ENCODE peak calls at places on chromosome 9, in seven cellular contexts. One of them, this sample, is unnamed.

GRCh38 chr9:38681747-38682227 is 38.1 kb downstream of the FAM240B start:
- DNase-seq in effector memory CD4-positive, alpha-beta T cell: no peak
- DNase-seq in T-helper 2 cell treated with Interferon-gamma antibody and Interleukin-4, amounts not matched to agents 5 μg/mL and 100 μg/mL, for 36 hours: no peak
- DNase-seq in activated T-helper 1 cell treated with anti-CD3 and anti-CD28 coated beads, Interleukin-12 subunit alpha, Interleukin-12 subunit beta, Interleukin-2, Interleukin-4 antibody, amounts not matched to agents 30 ng/mL and 10 ng/mL and 1 ng/mL, durations not matched to agents 14 hours and 24 hours and 36 hours: no peak
- DNase-seq in non-pigmented ciliary epithelial cell: peak; percentile 79
- DNase-seq in stimulated activated CD8-positive, alpha-beta memory T cell treated with anti-CD3 and anti-CD28 coated beads, Interleukin-4, amount 100 ng/mL, for 24 hours: no peak
- DNase-seq in NCI-H2107: no peak
- DNase-seq in this sample: no peak

GRCh38 chr9:129759329-129759728 is 6.5 kb upstream of the PTGES start:
- DNase-seq in effector memory CD4-positive, alpha-beta T cell: no peak
- DNase-seq in T-helper 2 cell treated with Interferon-gamma antibody and Interleukin-4, amounts not matched to agents 5 μg/mL and 100 μg/mL, for 36 hours: no peak
- DNase-seq in activated T-helper 1 cell treated with anti-CD3 and anti-CD28 coated beads, Interleukin-12 subunit alpha, Interleukin-12 subunit beta, Interleukin-2, Interleukin-4 antibody, amounts not matched to agents 30 ng/mL and 10 ng/mL and 1 ng/mL, durations not matched to agents 14 hours and 24 hours and 36 hours: no peak
- DNase-seq in non-pigmented ciliary epithelial cell: no peak
- DNase-seq in stimulated activated CD8-positive, alpha-beta memory T cell treated with anti-CD3 and anti-CD28 coated beads, Interleukin-4, amount 100 ng/mL, for 24 hours: no peak
- DNase-seq in NCI-H2107: no peak
- DNase-seq in this sample: no peak

GRCh38 chr9:73824671-73825070 is 672.5 kb upstream of the RORB start:
- DNase-seq in effector memory CD4-positive, alpha-beta T cell: no peak
- DNase-seq in T-helper 2 cell treated with Interferon-gamma antibody and Interleukin-4, amounts not matched to agents 5 μg/mL and 100 μg/mL, for 36 hours: no peak
- DNase-seq in activated T-helper 1 cell treated with anti-CD3 and anti-CD28 coated beads, Interleukin-12 subunit alpha, Interleukin-12 subunit beta, Interleukin-2, Interleukin-4 antibody, amounts not matched to agents 30 ng/mL and 10 ng/mL and 1 ng/mL, durations not matched to agents 14 hours and 24 hours and 36 hours: no peak
- DNase-seq in non-pigmented ciliary epithelial cell: peak; percentile 41
- DNase-seq in stimulated activated CD8-positive, alpha-beta memory T cell treated with anti-CD3 and anti-CD28 coated beads, Interleukin-4, amount 100 ng/mL, for 24 hours: no peak
- DNase-seq in NCI-H2107: no peak
- DNase-seq in this sample: no peak

GRCh38 chr9:77011973-77012817 is 7.3 kb upstream of the FOXB2 start:
- DNase-seq in effector memory CD4-positive, alpha-beta T cell: no peak
- DNase-seq in T-helper 2 cell treated with Interferon-gamma antibody and Interleukin-4, amounts not matched to agents 5 μg/mL and 100 μg/mL, for 36 hours: peak; percentile 53
- DNase-seq in activated T-helper 1 cell treated with anti-CD3 and anti-CD28 coated beads, Interleukin-12 subunit alpha, Interleukin-12 subunit beta, Interleukin-2, Interleukin-4 antibody, amounts not matched to agents 30 ng/mL and 10 ng/mL and 1 ng/mL, durations not matched to agents 14 hours and 24 hours and 36 hours: peak; percentile 44
- DNase-seq in non-pigmented ciliary epithelial cell: no peak
- DNase-seq in stimulated activated CD8-positive, alpha-beta memory T cell treated with anti-CD3 and anti-CD28 coated beads, Interleukin-4, amount 100 ng/mL, for 24 hours: peak; percentile 35
- DNase-seq in NCI-H2107: no peak
- DNase-seq in this sample: no peak

GRCh38 chr9:79577969-79578723 is 6.4 kb downstream of the TLE4 start:
- DNase-seq in effector memory CD4-positive, alpha-beta T cell: no peak
- DNase-seq in T-helper 2 cell treated with Interferon-gamma antibody and Interleukin-4, amounts not matched to agents 5 μg/mL and 100 μg/mL, for 36 hours: no peak
- DNase-seq in activated T-helper 1 cell treated with anti-CD3 and anti-CD28 coated beads, Interleukin-12 subunit alpha, Interleukin-12 subunit beta, Interleukin-2, Interleukin-4 antibody, amounts not matched to agents 30 ng/mL and 10 ng/mL and 1 ng/mL, durations not matched to agents 14 hours and 24 hours and 36 hours: no peak
- DNase-seq in non-pigmented ciliary epithelial cell: no peak
- DNase-seq in stimulated activated CD8-positive, alpha-beta memory T cell treated with anti-CD3 and anti-CD28 coated beads, Interleukin-4, amount 100 ng/mL, for 24 hours: no peak
- DNase-seq in NCI-H2107: no peak
- DNase-seq in this sample: no peak

GRCh38 chr9:136644343-136644592 is 18.4 kb upstream of the EGFL7 start:
- DNase-seq in effector memory CD4-positive, alpha-beta T cell: no peak
- DNase-seq in T-helper 2 cell treated with Interferon-gamma antibody and Interleukin-4, amounts not matched to agents 5 μg/mL and 100 μg/mL, for 36 hours: no peak
- DNase-seq in activated T-helper 1 cell treated with anti-CD3 and anti-CD28 coated beads, Interleukin-12 subunit alpha, Interleukin-12 subunit beta, Interleukin-2, Interleukin-4 antibody, amounts not matched to agents 30 ng/mL and 10 ng/mL and 1 ng/mL, durations not matched to agents 14 hours and 24 hours and 36 hours: no peak
- DNase-seq in non-pigmented ciliary epithelial cell: no peak
- DNase-seq in stimulated activated CD8-positive, alpha-beta memory T cell treated with anti-CD3 and anti-CD28 coated beads, Interleukin-4, amount 100 ng/mL, for 24 hours: no peak
- DNase-seq in NCI-H2107: no peak
- DNase-seq in this sample: no peak

GRCh38 chr9:129632460-129632859 is 6.5 kb downstream of the NTMT1 start:
- DNase-seq in effector memory CD4-positive, alpha-beta T cell: no peak
- DNase-seq in T-helper 2 cell treated with Interferon-gamma antibody and Interleukin-4, amounts not matched to agents 5 μg/mL and 100 μg/mL, for 36 hours: no peak
- DNase-seq in activated T-helper 1 cell treated with anti-CD3 and anti-CD28 coated beads, Interleukin-12 subunit alpha, Interleukin-12 subunit beta, Interleukin-2, Interleukin-4 antibody, amounts not matched to agents 30 ng/mL and 10 ng/mL and 1 ng/mL, durations not matched to agents 14 hours and 24 hours and 36 hours: no peak
- DNase-seq in non-pigmented ciliary epithelial cell: no peak
- DNase-seq in stimulated activated CD8-positive, alpha-beta memory T cell treated with anti-CD3 and anti-CD28 coated beads, Interleukin-4, amount 100 ng/mL, for 24 hours: no peak
- DNase-seq in NCI-H2107: no peak
- DNase-seq in this sample: no peak

GRCh38 chr9:110257097-110257955 is 1.0 kb upstream of the TXN start:
- DNase-seq in effector memory CD4-positive, alpha-beta T cell: no peak
- DNase-seq in T-helper 2 cell treated with Interferon-gamma antibody and Interleukin-4, amounts not matched to agents 5 μg/mL and 100 μg/mL, for 36 hours: no peak
- DNase-seq in activated T-helper 1 cell treated with anti-CD3 and anti-CD28 coated beads, Interleukin-12 subunit alpha, Interleukin-12 subunit beta, Interleukin-2, Interleukin-4 antibody, amounts not matched to agents 30 ng/mL and 10 ng/mL and 1 ng/mL, durations not matched to agents 14 hours and 24 hours and 36 hours: peak; percentile 14
- DNase-seq in non-pigmented ciliary epithelial cell: no peak
- DNase-seq in stimulated activated CD8-positive, alpha-beta memory T cell treated with anti-CD3 and anti-CD28 coated beads, Interleukin-4, amount 100 ng/mL, for 24 hours: no peak
- DNase-seq in NCI-H2107: no peak
- DNase-seq in this sample: no peak

GRCh38 chr9:131008909-131009618 is at the start of gene LAMC3:
- DNase-seq in effector memory CD4-positive, alpha-beta T cell: no peak
- DNase-seq in T-helper 2 cell treated with Interferon-gamma antibody and Interleukin-4, amounts not matched to agents 5 μg/mL and 100 μg/mL, for 36 hours: no peak
- DNase-seq in activated T-helper 1 cell treated with anti-CD3 and anti-CD28 coated beads, Interleukin-12 subunit alpha, Interleukin-12 subunit beta, Interleukin-2, Interleukin-4 antibody, amounts not matched to agents 30 ng/mL and 10 ng/mL and 1 ng/mL, durations not matched to agents 14 hours and 24 hours and 36 hours: no peak
- DNase-seq in non-pigmented ciliary epithelial cell: no peak
- DNase-seq in stimulated activated CD8-positive, alpha-beta memory T cell treated with anti-CD3 and anti-CD28 coated beads, Interleukin-4, amount 100 ng/mL, for 24 hours: no peak
- DNase-seq in NCI-H2107: no peak
- DNase-seq in this sample: no peak

GRCh38 chr9:129752915-129753724 is at the start of gene PTGES:
- DNase-seq in effector memory CD4-positive, alpha-beta T cell: no peak
- DNase-seq in T-helper 2 cell treated with Interferon-gamma antibody and Interleukin-4, amounts not matched to agents 5 μg/mL and 100 μg/mL, for 36 hours: peak; percentile 54
- DNase-seq in activated T-helper 1 cell treated with anti-CD3 and anti-CD28 coated beads, Interleukin-12 subunit alpha, Interleukin-12 subunit beta, Interleukin-2, Interleukin-4 antibody, amounts not matched to agents 30 ng/mL and 10 ng/mL and 1 ng/mL, durations not matched to agents 14 hours and 24 hours and 36 hours: peak; percentile 58
- DNase-seq in non-pigmented ciliary epithelial cell: no peak
- DNase-seq in stimulated activated CD8-positive, alpha-beta memory T cell treated with anti-CD3 and anti-CD28 coated beads, Interleukin-4, amount 100 ng/mL, for 24 hours: peak; percentile 43
- DNase-seq in NCI-H2107: no peak
- DNase-seq in this sample: no peak

This sample was measured in NK-92 treated with Interleukin-12 subunit alpha and Interleukin-12 subunit beta, amount 100 ng/mL, for 24 hours.